ENCODE peak calls at places on chromosomes 13 and 19, in four cellular contexts. One of them, this sample, is unnamed.

GRCh38 chr13:77832339-77833100 is 86.1 kb downstream of the EDNRB start:
- DNase-seq in GM12878: no peak
- DNase-seq in HL-60: peak
- DNase-seq in K562: no peak
- DNase-seq in this sample: no peak

GRCh38 chr19:51159656-51160055 is 17.6 kb downstream of the SIGLEC7 start:
- DNase-seq in GM12878: no peak
- DNase-seq in HL-60: no peak
- DNase-seq in K562: no peak
- DNase-seq in this sample: no peak

GRCh38 chr19:40921005-40921897 is 39.2 kb upstream of the CYP2A7 start:
- DNase-seq in GM12878: no peak
- DNase-seq in HL-60: no peak
- DNase-seq in K562: no peak
- DNase-seq in this sample: no peak

GRCh38 chr13:64471916-64472315 is 2758.2 kb downstream of the PCDH9 start:
- DNase-seq in GM12878: no peak
- DNase-seq in HL-60: no peak
- DNase-seq in K562: no peak
- DNase-seq in this sample: no peak

GRCh38 chr13:27599845-27600553 is 20.3 kb downstream of the LNX2 start:
- DNase-seq in GM12878: no peak
- DNase-seq in HL-60: no peak
- DNase-seq in K562: peak
- DNase-seq in this sample: no peak

GRCh38 chr19:58279042-58279924 is 528 bp downstream of the ZNF8 start:
- DNase-seq in GM12878: no peak
- DNase-seq in HL-60: no peak
- DNase-seq in K562: peak
- DNase-seq in this sample: peak

GRCh38 chr13:21040120-21040834 is 21.1 kb downstream of the LATS2 start:
- DNase-seq in GM12878: no peak
- DNase-seq in HL-60: no peak
- DNase-seq in K562: no peak
- DNase-seq in this sample: no peak

GRCh38 chr13:42039457-42039945 is 8.9 kb upstream of the DGKH start:
- DNase-seq in GM12878: peak
- DNase-seq in HL-60: no peak
- DNase-seq in K562: no peak
- DNase-seq in this sample: no peak

GRCh38 chr19:31252476-31252875 is 96.8 kb downstream of the TSHZ3 start:
- DNase-seq in GM12878: no peak
- DNase-seq in HL-60: peak
- DNase-seq in K562: no peak
- DNase-seq in this sample: no peak

GRCh38 chr19:2494084-2494446 is 18.1 kb downstream of the GADD45B start:
- DNase-seq in GM12878: no peak
- DNase-seq in HL-60: no peak
- DNase-seq in K562: no peak
- DNase-seq in this sample: no peak

GRCh38 chr19:29232315-29232852 is 19.4 kb upstream of the UQCRFS1 start:
- DNase-seq in GM12878: no peak
- DNase-seq in HL-60: no peak
- DNase-seq in K562: no peak
- DNase-seq in this sample: no peak

GRCh38 chr19:46303702-46304397 is 7.0 kb downstream of the HIF3A start:
- DNase-seq in GM12878: no peak
- DNase-seq in HL-60: no peak
- DNase-seq in K562: peak
- DNase-seq in this sample: no peak

DNA sequence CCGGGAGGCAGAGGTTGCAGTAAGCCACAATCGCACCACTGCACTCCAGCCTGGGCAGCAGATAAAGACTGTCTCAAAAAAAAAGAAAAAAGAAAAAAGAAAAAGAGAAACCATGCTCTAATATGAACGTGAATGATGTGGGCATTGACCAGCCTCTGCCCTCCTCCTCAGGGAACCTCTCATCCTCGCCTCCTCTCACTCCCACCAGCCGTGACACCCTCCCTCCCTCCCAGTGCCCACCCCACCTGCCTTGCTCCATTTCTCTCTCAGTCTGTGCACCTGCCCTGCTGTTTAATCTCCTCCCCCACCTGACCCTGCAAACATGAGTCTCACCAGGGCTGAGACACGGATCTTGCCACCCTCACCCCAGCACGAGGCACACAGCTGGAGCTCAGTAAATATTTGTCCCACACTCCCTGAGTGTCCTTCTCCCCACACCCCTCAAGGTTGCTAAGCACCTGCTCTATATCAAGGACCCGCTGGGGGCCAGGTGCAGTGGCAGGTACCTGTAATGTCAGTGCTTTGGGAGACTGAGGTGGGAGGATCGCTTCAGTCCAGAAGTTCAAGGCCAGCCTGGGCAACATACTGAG is 7.5 kb upstream of the BCAT2 start:
- DNase-seq in GM12878: no peak
- DNase-seq in HL-60: no peak
- DNase-seq in K562: no peak
- DNase-seq in this sample: no peak
- TF ChIP-seq POLR2AphosphoS5 in GM12878: no peak
- TF ChIP-seq POLR2AphosphoS5 in HL-60: no peak
- TF ChIP-seq POLR2AphosphoS5 in K562: no peak
- TF ChIP-seq POLR2AphosphoS5 in this sample: no peak

GRCh38 chr19:12987190-12987589 is 8.1 kb upstream of the NFIX start:
- DNase-seq in GM12878: no peak
- DNase-seq in HL-60: no peak
- DNase-seq in K562: no peak
- DNase-seq in this sample: no peak
- TF ChIP-seq SPI1 in GM12878: no peak
- TF ChIP-seq SPI1 in HL-60: no peak
- TF ChIP-seq SPI1 in K562: no peak
- TF ChIP-seq SPI1 in this sample: no peak

GRCh38 chr13:71625694-71626093 is 241.3 kb downstream of the DACH1 start:
- DNase-seq in GM12878: no peak
- DNase-seq in HL-60: no peak
- DNase-seq in K562: no peak
- DNase-seq in this sample: no peak
- TF ChIP-seq POLR2AphosphoS5 in GM12878: no peak
- TF ChIP-seq POLR2AphosphoS5 in HL-60: no peak
- TF ChIP-seq POLR2AphosphoS5 in K562: no peak
- TF ChIP-seq POLR2AphosphoS5 in this sample: no peak

GRCh38 chr13:37348916-37349653 is 243.6 kb upstream of the CSNK1A1L start:
- DNase-seq in GM12878: no peak
- DNase-seq in HL-60: no peak
- DNase-seq in K562: no peak
- DNase-seq in this sample: no peak
- TF ChIP-seq SPI1 in GM12878: no peak
- TF ChIP-seq SPI1 in HL-60: no peak
- TF ChIP-seq SPI1 in K562: no peak
- TF ChIP-seq SPI1 in this sample: no peak

DNA sequence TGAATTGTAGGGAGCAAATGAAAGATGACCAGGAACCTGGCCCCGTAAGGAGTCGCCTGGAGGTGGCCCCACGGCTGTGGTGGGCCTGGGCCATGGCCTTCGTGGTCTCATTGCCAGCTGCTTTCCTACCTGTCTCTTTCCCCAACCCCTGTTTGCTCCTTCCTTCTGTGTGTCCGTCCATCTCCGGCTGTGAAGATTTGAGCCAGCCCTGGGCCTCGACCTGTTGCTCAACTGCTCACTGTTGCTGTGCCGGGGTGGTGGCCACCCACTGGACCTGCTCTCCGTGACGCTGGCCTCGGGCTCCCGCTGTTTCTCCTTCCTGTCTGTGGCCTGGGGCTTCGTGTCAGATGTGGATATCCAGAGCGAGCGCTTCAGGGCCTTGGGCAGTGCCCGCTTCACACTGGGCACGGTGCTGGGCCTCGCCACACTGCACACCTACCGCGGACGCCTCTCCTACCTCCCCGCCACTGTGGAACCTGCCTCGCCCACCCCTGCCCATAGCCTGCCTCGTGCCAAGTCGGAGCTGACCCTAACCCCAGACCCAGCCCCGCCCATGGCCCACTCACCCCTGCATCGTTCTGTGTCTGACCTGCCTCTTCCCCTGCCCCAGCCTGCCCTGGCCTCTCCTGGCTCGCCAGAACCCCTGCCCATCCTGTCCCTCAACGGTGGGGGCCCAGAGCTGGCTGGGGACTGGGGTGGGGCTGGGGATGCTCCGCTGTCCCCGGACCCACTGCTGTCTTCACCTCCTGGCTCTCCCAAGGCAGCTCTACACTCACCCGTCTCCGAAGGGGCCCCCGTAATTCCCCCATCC is 8.5 kb downstream of the DBP start:
- DNase-seq in GM12878: no peak
- DNase-seq in HL-60: no peak
- DNase-seq in K562: no peak
- DNase-seq in this sample: no peak
- TF ChIP-seq POLR2AphosphoS5 in GM12878: no peak
- TF ChIP-seq POLR2AphosphoS5 in HL-60: no peak
- TF ChIP-seq POLR2AphosphoS5 in K562: no peak
- TF ChIP-seq POLR2AphosphoS5 in this sample: no peak

GRCh38 chr13:34166406-34166805 is 348.5 kb downstream of the RFC3 start:
- DNase-seq in GM12878: no peak
- DNase-seq in HL-60: no peak
- DNase-seq in K562: no peak
- DNase-seq in this sample: no peak
- TF ChIP-seq SPI1 in GM12878: no peak
- TF ChIP-seq SPI1 in HL-60: no peak
- TF ChIP-seq SPI1 in K562: no peak
- TF ChIP-seq SPI1 in this sample: no peak

GRCh38 chr13:24273926-24274325 is 35.5 kb upstream of the C1QTNF9 start:
- DNase-seq in GM12878: no peak
- DNase-seq in HL-60: no peak
- DNase-seq in K562: no peak
- DNase-seq in this sample: no peak

GRCh38 chr13:24274452-24274971 is 34.9 kb upstream of the C1QTNF9 start:
- DNase-seq in GM12878: peak
- DNase-seq in HL-60: no peak
- DNase-seq in K562: no peak
- DNase-seq in this sample: peak

GRCh38 chr13:24271611-24272451 is 37.5 kb upstream of the C1QTNF9 start:
- DNase-seq in GM12878: peak
- DNase-seq in HL-60: no peak
- DNase-seq in K562: no peak
- DNase-seq in this sample: no peak

GRCh38 chr13:24271231-24271610 is 38.2 kb upstream of the C1QTNF9 start:
- DNase-seq in GM12878: no peak
- DNase-seq in HL-60: no peak
- DNase-seq in K562: no peak
- DNase-seq in this sample: no peak

DNA sequence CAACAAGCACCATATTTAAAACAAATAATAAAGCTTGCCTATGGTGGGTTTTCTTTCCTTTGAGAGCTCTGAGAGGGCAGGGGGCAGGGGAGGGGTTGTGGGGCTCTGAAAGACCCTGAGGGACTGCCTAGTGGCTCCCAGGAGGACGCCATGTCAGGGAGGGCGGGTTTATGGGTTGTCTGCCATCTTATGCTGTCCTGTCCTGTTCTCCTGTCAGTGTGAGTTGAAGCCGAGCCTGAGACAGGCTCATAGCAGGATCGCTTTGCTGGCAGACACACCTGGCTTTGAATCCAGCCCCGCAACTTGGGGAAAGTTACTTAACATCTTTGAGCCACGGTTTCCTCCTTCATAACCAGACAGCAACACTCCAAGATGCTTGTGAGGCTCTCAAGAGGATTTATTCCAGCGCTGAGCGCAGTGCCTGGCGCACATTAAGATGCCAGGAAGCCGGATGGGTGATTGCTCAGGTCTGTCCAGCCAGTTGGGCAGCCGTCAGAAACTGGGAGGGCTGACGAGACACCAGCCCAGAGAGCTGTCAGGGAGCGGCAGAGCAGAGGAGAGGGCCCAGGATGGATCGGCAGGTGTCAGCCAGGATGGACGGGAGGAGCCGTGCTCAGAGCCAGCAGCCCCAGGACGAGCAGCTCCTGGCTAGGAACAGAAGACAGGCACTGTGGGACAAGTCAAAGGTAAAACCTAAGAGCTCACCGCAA is 36.8 kb upstream of the C1QTNF9 start:
- DNase-seq in GM12878: no peak
- DNase-seq in HL-60: no peak
- DNase-seq in K562: no peak
- DNase-seq in this sample: no peak
- TF ChIP-seq POLR2AphosphoS5 in GM12878: no peak
- TF ChIP-seq POLR2AphosphoS5 in HL-60: no peak
- TF ChIP-seq POLR2AphosphoS5 in K562: no peak
- TF ChIP-seq POLR2AphosphoS5 in this sample: no peak

This sample was measured in GM12891.